ENCODE peak calls at places on chromosomes 5 and 9, in five cellular contexts. N is RCC 7860, Y is NCI-H187, F is OCI-LY7, J is AG10803. X is an unnamed sample.
A peak's percentile ranks its signal among the peaks of the same experiment; 100 is the strongest.

GRCh38 chr9:37422289-37423104 is at the start of gene GRHPR:
- DNase-seq in J (peak; percentile 66), Y (peak; percentile 11), N (peak; percentile 67), F (peak; percentile 85), X (peak; percentile 92)

GRCh38 chr9:86534572-86535258 is 180.5 kb upstream of the TUT7 start:
- DNase-seq in Y (no peak), J (peak; percentile 96), N (no peak), F (no peak), X (no peak)

GRCh38 chr9:22731786-22732185 is 285.2 kb downstream of the DMRTA1 start:
- DNase-seq in N (no peak), J (no peak), Y (no peak), F (no peak), X (no peak)

GRCh38 chr9:136059851-136060670 is 35.0 kb downstream of the NACC2 start:
- DNase-seq in F (no peak), J (peak; percentile 90), Y (no peak), N (no peak), X (no peak)

GRCh38 chr9:73093740-73094379 is 57.8 kb upstream of the ANXA1 start:
- DNase-seq in J (peak; percentile 33), N (no peak), Y (no peak), F (no peak), X (no peak)

GRCh38 chr5:42555010-42555409 is 131.8 kb downstream of the GHR start:
- DNase-seq in Y (no peak), N (no peak), F (no peak), J (no peak), X (no peak)

GRCh38 chr5:72194846-72195245 is 87.6 kb downstream of the MAP1B start:
- DNase-seq in F (no peak), J (no peak), Y (no peak), N (no peak), X (no peak)

GRCh38 chr5:15203376-15203775 is 296.6 kb upstream of the FBXL7 start:
- DNase-seq in J (peak; percentile 81), N (no peak), Y (no peak), F (no peak), X (no peak)

GRCh38 chr9:114231218-114232090 is 76.1 kb downstream of the COL27A1 start:
- DNase-seq in Y (no peak), F (no peak), N (peak; percentile 38), J (no peak), X (no peak)

GRCh38 chr5:17720070-17720469 is 85.8 kb downstream of the TAF11L14 start:
- DNase-seq in N (no peak), J (no peak), Y (no peak), F (no peak), X (no peak)

GRCh38 chr5:150391064-150391834 is 21.5 kb downstream of the CD74 start:
- DNase-seq in Y (no peak), N (no peak), F (no peak), J (no peak), X (no peak)

GRCh38 chr5:76544268-76544926 is 78.8 kb downstream of the F2RL2 start:
- DNase-seq in F (peak; percentile 61), N (no peak), Y (no peak), J (no peak), X (no peak)

GRCh38 chr5:116157902-116158301 is 73.1 kb downstream of the COMMD10 start:
- DNase-seq in N (no peak), J (no peak), Y (no peak), F (no peak), X (no peak)

GRCh38 chr5:135810188-135810943 is 24.1 kb upstream of the SLC25A48 start:
- DNase-seq in F (no peak), J (no peak), N (no peak), Y (no peak), X (peak; percentile 21)

GRCh38 chr5:86951761-86952160 is 315.9 kb upstream of the RASA1 start:
- DNase-seq in J (no peak), N (no peak), F (no peak), Y (no peak), X (no peak)

GRCh38 chr5:150255659-150256415 is 33.7 kb downstream of the CAMK2A start:
- DNase-seq in Y (no peak), J (no peak), F (no peak), N (no peak), X (peak; percentile 38)

GRCh38 chr5:9251379-9251980 is 294.4 kb downstream of the SEMA5A start:
- DNase-seq in J (peak; percentile 22), Y (no peak), N (no peak), F (no peak), X (no peak)

GRCh38 chr5:179559280-179560252 is 9.2 kb downstream of the RUFY1 start:
- DNase-seq in J (peak; percentile 99), N (peak; percentile 94), F (peak; percentile 96), Y (peak; percentile 89), X (peak; percentile 98)

GRCh38 chr5:149464796-149465489 is 85.9 kb upstream of the IL17B start:
- DNase-seq in Y (no peak), F (no peak), J (peak; percentile 71), N (peak; percentile 37), X (no peak)

GRCh38 chr9:81112638-81113037 is 576.7 kb downstream of the TLE1 start:
- DNase-seq in F (no peak), J (no peak), Y (no peak), N (no peak), X (no peak)

GRCh38 chr9:95515272-95516113 is 1.3 kb downstream of the PTCH1 start:
- DNase-seq in J (no peak), F (peak; percentile 50), Y (no peak), N (no peak), X (peak; percentile 26)

GRCh38 chr5:114473541-114473940 is 111.7 kb downstream of the KCNN2 start:
- DNase-seq in Y (no peak), J (no peak), F (no peak), N (no peak), X (no peak)

GRCh38 chr9:98879958-98880300 is 63.8 kb upstream of the COL15A1 start:
- DNase-seq in F (no peak), N (no peak), J (peak; percentile 58), Y (no peak), X (no peak)

GRCh38 chr5:141841376-141841775 is 36.8 kb downstream of the PCDH1 start:
- DNase-seq in N (no peak), F (no peak), J (no peak), Y (no peak), X (no peak)

GRCh38 chr9:29212590-29213373 is 1639.5 kb upstream of the C9orf72 start:
- DNase-seq in N (no peak), F (no peak), Y (no peak), J (no peak), X (peak; percentile 82)

GRCh38 chr9:92786298-92786697 is 21.7 kb upstream of the BICD2 start:
- DNase-seq in F (no peak), Y (no peak), J (no peak), N (no peak), X (no peak)

GRCh38 chr9:109923371-109923770 is 143.4 kb downstream of the PALM2AKAP2 start:
- DNase-seq in J (no peak), N (no peak), Y (no peak), F (no peak), X (no peak)

GRCh38 chr9:95078934-95079333 is 238.6 kb downstream of the FANCC start:
- DNase-seq in N (no peak), J (no peak), F (no peak), Y (no peak), X (no peak)

GRCh38 chr9:131485728-131486381 is 16.9 kb upstream of the POMT1 start:
- DNase-seq in F (no peak), J (no peak), N (no peak), Y (no peak), X (peak; percentile 81)

GRCh38 chr5:179595916-179596315 is 27.6 kb downstream of the HNRNPH1 start:
- DNase-seq in N (no peak), F (no peak), Y (no peak), J (no peak), X (no peak)

GRCh38 chr9:131276891-131277672 is 772 bp upstream of the FAM78A start:
- DNase-seq in F (peak; percentile 31), N (no peak), Y (no peak), J (no peak), X (no peak)

GRCh38 chr9:95284667-95285066 is 32.8 kb downstream of the FANCC start:
- DNase-seq in J (no peak), F (no peak), Y (no peak), N (peak; percentile 34), X (no peak)

GRCh38 chr9:136539427-136540412 is 6.1 kb downstream of the NOTCH1 start:
- DNase-seq in Y (no peak), F (peak; percentile 94), N (peak; percentile 66), J (no peak), X (no peak)

GRCh38 chr9:76592105-76593010 is 133.4 kb downstream of the GCNT1 start:
- DNase-seq in J (peak; percentile 81), Y (no peak), F (no peak), N (peak; percentile 23), X (no peak)

GRCh38 chr5:88507261-88507660 is 238.6 kb upstream of the TMEM161B start:
- DNase-seq in J (no peak), N (no peak), F (no peak), Y (no peak), X (no peak)